ENCODE peak calls at places on chromosome 16, in six cellular contexts. Q is effector memory CD8-positive, alpha-beta T cell; Z is cardiac fibroblast; E is NCI-H460; T is putamen; X is kidney. M is an unnamed sample.

GRCh38 chr16:64440421-64440831 is 681.4 kb downstream of the CDH11 start:
- DNase-seq in Q (no peak), Z (peak), E (peak), T (no peak), X (no peak), M (no peak)

GRCh38 chr16:81456523-81457325 is 12.1 kb downstream of the CMIP start:
- DNase-seq in Q (no peak), Z (no peak), E (no peak), T (no peak), X (no peak), M (no peak)

GRCh38 chr16:81403601-81404391 is 40.8 kb upstream of the CMIP start:
- DNase-seq in Q (peak), Z (peak), E (peak), T (peak), X (peak), M (peak)

GRCh38 chr16:83624436-83625120 is 183.2 kb upstream of the HSBP1 start:
- DNase-seq in Q (no peak), Z (no peak), E (no peak), T (no peak), X (no peak), M (no peak)

GRCh38 chr16:4157376-4157825 is 41.2 kb upstream of the ADCY9 start:
- DNase-seq in Q (no peak), Z (no peak), E (no peak), T (no peak), X (no peak), M (no peak)

GRCh38 chr16:48583075-48584065 is 26.6 kb downstream of the N4BP1 start:
- DNase-seq in Q (no peak), Z (peak), E (no peak), T (no peak), X (no peak), M (no peak)

GRCh38 chr16:1413684-1414531 is 596 bp downstream of the UNKL start:
- DNase-seq in Q (peak), Z (peak), E (peak), T (no peak), X (peak), M (peak)

GRCh38 chr16:72938426-72939164 is 109.3 kb downstream of the ZFHX3 start:
- DNase-seq in Q (no peak), Z (peak), E (no peak), T (no peak), X (peak), M (no peak)

GRCh38 chr16:89452241-89452640 is 38.1 kb downstream of the ANKRD11 start:
- DNase-seq in Q (peak), Z (no peak), E (no peak), T (no peak), X (no peak), M (no peak)

GRCh38 chr16:55257971-55258613 is 65.9 kb upstream of the IRX6 start:
- DNase-seq in Q (peak), Z (peak), E (no peak), T (no peak), X (peak), M (peak)

GRCh38 chr16:79369796-79370195 is 230.7 kb downstream of the MAF start:
- DNase-seq in Q (no peak), Z (no peak), E (no peak), T (no peak), X (no peak), M (no peak)

GRCh38 chr16:21628772-21629171 is 23.6 kb downstream of the IGSF6 start:
- DNase-seq in Q (no peak), Z (peak), E (no peak), T (no peak), X (no peak), M (no peak)

GRCh38 chr16:9058211-9058610 is 33.2 kb upstream of the HAPSTR1 start:
- DNase-seq in Q (no peak), Z (no peak), E (no peak), T (no peak), X (no peak), M (no peak)

GRCh38 chr16:50947826-50948225 is 203.2 kb downstream of the SALL1 start:
- DNase-seq in Q (no peak), Z (no peak), E (no peak), T (no peak), X (no peak), M (no peak)

GRCh38 chr16:6863135-6863534 is 469.5 kb upstream of the RBFOX1 start:
- DNase-seq in Q (no peak), Z (no peak), E (no peak), T (no peak), X (no peak), M (no peak)

GRCh38 chr16:88506723-88507122 is 53.6 kb downstream of the ZFPM1 start:
- DNase-seq in Q (no peak), Z (no peak), E (no peak), T (no peak), X (no peak), M (no peak)

GRCh38 chr16:48501516-48502377 is 108.2 kb downstream of the N4BP1 start:
- DNase-seq in Q (no peak), Z (peak), E (no peak), T (no peak), X (no peak), M (no peak)

GRCh38 chr16:65745-66144 is 6.7 kb downstream of the RHBDF1 start:
- DNase-seq in Q (peak), Z (peak), E (peak), T (peak), X (peak), M (peak)

GRCh38 chr16:4316732-4317461 is 1.0 kb downstream of the GLIS2 start:
- DNase-seq in Q (no peak), Z (peak), E (peak), T (peak), X (peak), M (peak)

GRCh38 chr16:14628806-14629611 is 1.1 kb downstream of the PARN start:
- DNase-seq in Q (no peak), Z (peak), E (no peak), T (no peak), X (no peak), M (no peak)

GRCh38 chr16:8904018-8904430 is 21.9 kb downstream of the LITAFD start:
- DNase-seq in Q (no peak), Z (no peak), E (no peak), T (no peak), X (no peak), M (no peak)

GRCh38 chr16:89300976-89301360 is 83.5 kb downstream of the ZNF778 start:
- DNase-seq in Q (no peak), Z (no peak), E (no peak), T (no peak), X (no peak), M (no peak)

GRCh38 chr16:84117482-84117843 is 721 bp upstream of the MBTPS1 start:
- DNase-seq in Q (no peak), Z (peak), E (no peak), T (peak), X (no peak), M (no peak)

GRCh38 chr16:52257534-52257933 is 289.4 kb downstream of the TOX3 start:
- DNase-seq in Q (no peak), Z (no peak), E (no peak), T (no peak), X (no peak), M (no peak)

GRCh38 chr16:84777435-84777834 is 42.4 kb upstream of the CRISPLD2 start:
- DNase-seq in Q (no peak), Z (no peak), E (no peak), T (no peak), X (no peak), M (no peak)

GRCh38 chr16:608019-608418 is 18.2 kb downstream of the RAB40C start:
- DNase-seq in Q (no peak), Z (no peak), E (no peak), T (no peak), X (no peak), M (no peak)

GRCh38 chr16:82750078-82750477 is 123.3 kb downstream of the CDH13 start:
- DNase-seq in Q (no peak), Z (no peak), E (no peak), T (no peak), X (no peak), M (no peak)

GRCh38 chr16:658679-659571 is 9.0 kb upstream of the RHOT2 start:
- DNase-seq in Q (no peak), Z (no peak), E (no peak), T (no peak), X (no peak), M (no peak)

GRCh38 chr16:81623365-81624102 is 155.6 kb upstream of the PLCG2 start:
- DNase-seq in Q (peak), Z (peak), E (peak), T (no peak), X (no peak), M (no peak)

GRCh38 chr16:24052466-24053324 is 203.4 kb upstream of the CACNG3 start:
- DNase-seq in Q (no peak), Z (no peak), E (no peak), T (no peak), X (no peak), M (no peak)

GRCh38 chr16:23634461-23635036 is 6.6 kb downstream of the PALB2 start:
- DNase-seq in Q (no peak), Z (no peak), E (no peak), T (no peak), X (no peak), M (no peak)

M was measured in upper lobe of right lung.